ENCODE peak calls at places on chromosomes 1 and 21, in four cellular contexts. One of them, this sample, is unnamed.

GRCh38 chr1:213095467-213095866 is 44.4 kb downstream of the RPS6KC1 start:
- DNase-seq in tibial nerve: no peak
- DNase-seq in cardiac muscle cell: no peak
- DNase-seq in uterus: no peak
- DNase-seq in this sample: no peak

GRCh38 chr1:229841230-229841629 is 215.2 kb downstream of the URB2 start:
- DNase-seq in uterus: no peak
- DNase-seq in tibial nerve: no peak
- DNase-seq in cardiac muscle cell: no peak
- DNase-seq in this sample: no peak

GRCh38 chr1:46315669-46316403 is 12.3 kb downstream of the UQCRH start:
- DNase-seq in cardiac muscle cell: no peak
- DNase-seq in tibial nerve: no peak
- DNase-seq in uterus: no peak
- DNase-seq in this sample: no peak

GRCh38 chr1:59692591-59692990 is 122.2 kb upstream of the HOOK1 start:
- DNase-seq in cardiac muscle cell: no peak
- DNase-seq in tibial nerve: no peak
- DNase-seq in uterus: peak; percentile 41
- DNase-seq in this sample: no peak

GRCh38 chr1:205488074-205488723 is 16.3 kb upstream of the CDK18 start:
- DNase-seq in tibial nerve: peak; percentile 15
- DNase-seq in uterus: peak; percentile 53
- DNase-seq in cardiac muscle cell: peak; percentile 88
- DNase-seq in this sample: peak; percentile 30

GRCh38 chr21:17708541-17709265 is 96.0 kb upstream of the BTG3 start:
- DNase-seq in uterus: no peak
- DNase-seq in tibial nerve: no peak
- DNase-seq in cardiac muscle cell: no peak
- DNase-seq in this sample: no peak

GRCh38 chr1:228984646-228985631 is 249.7 kb downstream of the RHOU start:
- DNase-seq in cardiac muscle cell: no peak
- DNase-seq in uterus: no peak
- DNase-seq in tibial nerve: no peak
- DNase-seq in this sample: no peak

GRCh38 chr1:231045318-231045717 is 5.3 kb upstream of the FAM89A start:
- DNase-seq in uterus: no peak
- DNase-seq in cardiac muscle cell: no peak
- DNase-seq in tibial nerve: no peak
- DNase-seq in this sample: no peak

GRCh38 chr1:16145988-16146887 is 9.6 kb downstream of the EPHA2 start:
- DNase-seq in tibial nerve: peak; percentile 55
- DNase-seq in uterus: peak; percentile 91
- DNase-seq in cardiac muscle cell: peak; percentile 90
- DNase-seq in this sample: no peak

GRCh38 chr1:181064030-181064594 is 24.4 kb upstream of the IER5 start:
- DNase-seq in tibial nerve: no peak
- DNase-seq in uterus: no peak
- DNase-seq in cardiac muscle cell: peak; percentile 35
- DNase-seq in this sample: no peak

GRCh38 chr21:31888936-31889371 is 16.1 kb downstream of the HUNK start:
- DNase-seq in tibial nerve: no peak
- DNase-seq in cardiac muscle cell: no peak
- DNase-seq in uterus: no peak
- DNase-seq in this sample: no peak

GRCh38 chr1:8095584-8095983 is 69.5 kb upstream of the ERRFI1 start:
- DNase-seq in tibial nerve: no peak
- DNase-seq in uterus: no peak
- DNase-seq in cardiac muscle cell: no peak
- DNase-seq in this sample: no peak

GRCh38 chr1:164602480-164603093 is 43.6 kb downstream of the PBX1 start:
- DNase-seq in tibial nerve: no peak
- DNase-seq in uterus: peak; percentile 70
- DNase-seq in cardiac muscle cell: peak; percentile 82
- DNase-seq in this sample: no peak

GRCh38 chr1:55053265-55053954 is 14.1 kb downstream of the PCSK9 start:
- DNase-seq in cardiac muscle cell: no peak
- DNase-seq in tibial nerve: peak; percentile 20
- DNase-seq in uterus: no peak
- DNase-seq in this sample: no peak

GRCh38 chr1:179996099-179996498 is 41.5 kb downstream of the CEP350 start:
- DNase-seq in cardiac muscle cell: no peak
- DNase-seq in uterus: no peak
- DNase-seq in tibial nerve: no peak
- DNase-seq in this sample: no peak

GRCh38 chr1:158248122-158248521 is 6.1 kb upstream of the CD1A start:
- DNase-seq in uterus: no peak
- DNase-seq in cardiac muscle cell: no peak
- DNase-seq in tibial nerve: peak; percentile 52
- DNase-seq in this sample: no peak

GRCh38 chr21:41561701-41562100 is 53.7 kb upstream of the TMPRSS2 start:
- DNase-seq in uterus: no peak
- DNase-seq in tibial nerve: no peak
- DNase-seq in cardiac muscle cell: no peak
- DNase-seq in this sample: no peak

GRCh38 chr1:53562256-53562982 is 103.2 kb downstream of the DMRTB1 start:
- DNase-seq in uterus: peak; percentile 5
- DNase-seq in cardiac muscle cell: no peak
- DNase-seq in tibial nerve: no peak
- DNase-seq in this sample: no peak

GRCh38 chr1:245485996-245486395 is 331.2 kb downstream of the KIF26B start:
- DNase-seq in tibial nerve: no peak
- DNase-seq in uterus: no peak
- DNase-seq in cardiac muscle cell: no peak
- DNase-seq in this sample: no peak

GRCh38 chr21:14617040-14617393 is 70.9 kb upstream of the SAMSN1 start:
- DNase-seq in cardiac muscle cell: no peak
- DNase-seq in uterus: no peak
- DNase-seq in tibial nerve: no peak
- DNase-seq in this sample: no peak

GRCh38 chr1:42657981-42658879 is at the start of gene PPIH:
- DNase-seq in cardiac muscle cell: peak; percentile 97
- DNase-seq in uterus: peak; percentile 94
- DNase-seq in tibial nerve: peak; percentile 86
- DNase-seq in this sample: peak; percentile 90

GRCh38 chr1:65437616-65438015 is 17.1 kb downstream of the LEPR start:
- DNase-seq in cardiac muscle cell: no peak
- DNase-seq in tibial nerve: no peak
- DNase-seq in uterus: no peak
- DNase-seq in this sample: no peak

GRCh38 chr1:150552692-150553278 is 3.6 kb downstream of the ADAMTSL4 start:
- DNase-seq in uterus: peak; percentile 47
- DNase-seq in tibial nerve: no peak
- DNase-seq in cardiac muscle cell: peak; percentile 51
- DNase-seq in this sample: no peak

GRCh38 chr1:50271337-50271736 is 151.9 kb downstream of the DMRTA2 start:
- DNase-seq in uterus: no peak
- DNase-seq in tibial nerve: no peak
- DNase-seq in cardiac muscle cell: no peak
- DNase-seq in this sample: no peak

GRCh38 chr1:6441586-6441985 is 17.0 kb downstream of the ESPN start:
- DNase-seq in tibial nerve: no peak
- DNase-seq in cardiac muscle cell: no peak
- DNase-seq in uterus: no peak
- DNase-seq in this sample: no peak

GRCh38 chr1:89657886-89658285 is 25.0 kb downstream of the LRRC8C start:
- DNase-seq in tibial nerve: no peak
- DNase-seq in uterus: no peak
- DNase-seq in cardiac muscle cell: no peak
- DNase-seq in this sample: no peak

GRCh38 chr1:34984435-34985062 is 598 bp downstream of the TMEM35B start:
- DNase-seq in uterus: peak; percentile 64
- DNase-seq in tibial nerve: peak; percentile 32
- DNase-seq in cardiac muscle cell: peak; percentile 11
- DNase-seq in this sample: no peak

GRCh38 chr1:3598522-3599285 is 12.6 kb downstream of the MEGF6 start:
- DNase-seq in cardiac muscle cell: no peak
- DNase-seq in uterus: no peak
- DNase-seq in tibial nerve: no peak
- DNase-seq in this sample: no peak

GRCh38 chr1:209095627-209096595 is 487.6 kb upstream of the CAMK1G start:
- DNase-seq in uterus: no peak
- DNase-seq in cardiac muscle cell: no peak
- DNase-seq in tibial nerve: no peak
- DNase-seq in this sample: no peak

GRCh38 chr1:78520843-78521242 is 30.1 kb downstream of the PTGFR start:
- DNase-seq in uterus: no peak
- DNase-seq in tibial nerve: no peak
- DNase-seq in cardiac muscle cell: no peak
- DNase-seq in this sample: no peak

GRCh38 chr1:81712425-81712824 is 88.3 kb upstream of the ADGRL2 start:
- DNase-seq in tibial nerve: no peak
- DNase-seq in uterus: no peak
- DNase-seq in cardiac muscle cell: no peak
- DNase-seq in this sample: no peak

GRCh38 chr1:101262601-101263348 is 26.0 kb downstream of the S1PR1 start:
- DNase-seq in cardiac muscle cell: no peak
- DNase-seq in uterus: no peak
- DNase-seq in tibial nerve: no peak
- DNase-seq in this sample: peak; percentile 22

GRCh38 chr1:226737819-226738420 is 1.2 kb downstream of the ITPKB start:
- DNase-seq in cardiac muscle cell: peak; percentile 50
- DNase-seq in tibial nerve: peak; percentile 57
- DNase-seq in uterus: peak; percentile 58
- DNase-seq in this sample: peak; percentile 60

GRCh38 chr1:226735576-226735975 is 3.5 kb downstream of the ITPKB start:
- DNase-seq in cardiac muscle cell: no peak
- DNase-seq in uterus: no peak
- DNase-seq in tibial nerve: no peak
- DNase-seq in this sample: no peak

GRCh38 chr1:226734611-226735153 is 4.4 kb downstream of the ITPKB start:
- DNase-seq in tibial nerve: no peak
- DNase-seq in cardiac muscle cell: no peak
- DNase-seq in uterus: no peak
- DNase-seq in this sample: no peak

GRCh38 chr1:226736908-226737818 is 1.9 kb downstream of the ITPKB start:
- DNase-seq in uterus: peak; percentile 48
- DNase-seq in tibial nerve: no peak
- DNase-seq in cardiac muscle cell: peak; percentile 74
- DNase-seq in this sample: peak; percentile 77

GRCh38 chr1:226736001-226736907 is 2.8 kb downstream of the ITPKB start:
- DNase-seq in uterus: peak; percentile 70
- DNase-seq in tibial nerve: no peak
- DNase-seq in cardiac muscle cell: no peak
- DNase-seq in this sample: no peak
- H3K27me3 ChIP-seq in uterus: no peaks in the 10 kb centered on the region
- H3K27me3 ChIP-seq in tibial nerve: no peaks in the 10 kb centered on the region
- H3K27me3 ChIP-seq in cardiac muscle cell: peaks cover 68% of the 10 kb centered on the region
- H3K27me3 ChIP-seq in this sample: no peaks in the 10 kb centered on the region

GRCh38 chr1:206606867-206607266 is 5.4 kb downstream of the EIF2D start:
- DNase-seq in cardiac muscle cell: no peak
- DNase-seq in tibial nerve: no peak
- DNase-seq in uterus: no peak
- DNase-seq in this sample: no peak
- TF ChIP-seq CTCF in cardiac muscle cell: peak; percentile 39
- TF ChIP-seq CTCF in tibial nerve: peak; percentile 7
- TF ChIP-seq CTCF in uterus: no peak
- TF ChIP-seq CTCF in this sample: peak; percentile 46

DNA sequence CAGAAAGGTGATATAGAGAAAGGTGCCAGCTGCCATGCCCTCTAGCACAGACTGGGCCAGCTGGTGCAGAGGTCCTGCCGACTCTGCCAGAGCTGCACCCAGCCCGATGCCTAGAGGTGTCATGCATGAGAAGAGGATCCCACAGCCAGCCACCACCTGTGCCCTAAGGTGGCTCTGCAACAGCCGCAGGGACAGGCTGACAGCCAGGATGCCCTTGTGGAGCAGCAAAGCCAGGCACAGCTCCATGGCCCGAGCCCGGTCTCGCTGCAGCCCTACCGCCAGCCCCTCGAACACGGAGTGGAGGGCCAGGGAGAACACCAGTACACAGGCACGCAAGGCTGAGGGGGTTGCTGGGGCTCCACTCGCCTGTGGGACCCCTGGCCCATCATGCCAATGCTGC is 1.8 kb upstream of the CRTC2 start:
- DNase-seq in cardiac muscle cell: no peak
- DNase-seq in tibial nerve: no peak
- DNase-seq in uterus: no peak
- DNase-seq in this sample: no peak
- H3K4me1 ChIP-seq in cardiac muscle cell: peaks cover 33% of the 10 kb centered on the region
- H3K4me1 ChIP-seq in tibial nerve: no peaks in the 10 kb centered on the region
- H3K4me1 ChIP-seq in uterus: peaks cover 6% of the 10 kb centered on the region
- H3K4me1 ChIP-seq in this sample: peaks cover 51% of the 10 kb centered on the region

GRCh38 chr1:109846846-109847245 is 63.8 kb upstream of the CSF1 start:
- DNase-seq in tibial nerve: no peak
- DNase-seq in uterus: no peak
- DNase-seq in cardiac muscle cell: no peak
- DNase-seq in this sample: no peak

GRCh38 chr1:109847251-109847650 is 63.4 kb upstream of the CSF1 start:
- DNase-seq in tibial nerve: no peak
- DNase-seq in cardiac muscle cell: no peak
- DNase-seq in uterus: no peak
- DNase-seq in this sample: no peak

GRCh38 chr1:109850194-109850593 is 60.5 kb upstream of the CSF1 start:
- DNase-seq in cardiac muscle cell: no peak
- DNase-seq in uterus: no peak
- DNase-seq in tibial nerve: no peak
- DNase-seq in this sample: no peak

GRCh38 chr1:109850827-109851226 is 59.8 kb upstream of the CSF1 start:
- DNase-seq in uterus: no peak
- DNase-seq in tibial nerve: no peak
- DNase-seq in cardiac muscle cell: no peak
- DNase-seq in this sample: no peak

GRCh38 chr1:109849670-109850069 is 61.0 kb upstream of the CSF1 start:
- DNase-seq in tibial nerve: no peak
- DNase-seq in cardiac muscle cell: no peak
- DNase-seq in uterus: no peak
- DNase-seq in this sample: no peak
- H3K27me3 ChIP-seq in tibial nerve: no peaks in the 10 kb centered on the region
- H3K27me3 ChIP-seq in cardiac muscle cell: no peaks in the 10 kb centered on the region
- H3K27me3 ChIP-seq in uterus: no peaks in the 10 kb centered on the region
- H3K27me3 ChIP-seq in this sample: no peaks in the 10 kb centered on the region